ENCODE peak calls at places on chromosomes 1 and 21, in six cellular contexts. K, O, H, E, I and R are unnamed samples. For H3K36me3 and H3K4me1, the result is how much of the 10 kb centered on the place peaks cover.

GRCh38 chr1:229342902-229343587 is at the start of gene CCSAP:
- DNase-seq in I (peak), H (peak), E (no peak), O (no peak), K (no peak), R (peak)

GRCh38 chr1:154514066-154514553 is 11.9 kb upstream of the SHE start:
- DNase-seq in E (no peak), I (no peak), K (no peak), H (no peak), O (no peak), R (no peak)

GRCh38 chr1:160858127-160858909 is 4.4 kb downstream of the CD244 start:
- DNase-seq in K (no peak), I (no peak), H (no peak), E (no peak), O (no peak), R (no peak)

GRCh38 chr1:185610954-185611353 is 123.2 kb upstream of the HMCN1 start:
- DNase-seq in I (no peak), O (no peak), E (no peak), H (no peak), K (no peak), R (no peak)

GRCh38 chr1:3978196-3978927 is 78.3 kb upstream of the C1orf174 start:
- DNase-seq in I (no peak), K (no peak), O (no peak), E (no peak), H (no peak), R (no peak)

GRCh38 chr1:38991638-38992449 is 768 bp downstream of the AKIRIN1 start:
- DNase-seq in I (no peak), K (no peak), H (no peak), O (no peak), E (no peak), R (no peak)

GRCh38 chr1:205272541-205272940 is 44.8 kb downstream of the TMCC2 start:
- DNase-seq in K (no peak), I (no peak), O (no peak), H (no peak), E (no peak), R (no peak)

GRCh38 chr1:201461193-201461657 is 7.8 kb downstream of the PHLDA3 start:
- DNase-seq in E (no peak), I (no peak), K (peak), H (no peak), O (no peak), R (no peak)

GRCh38 chr1:3714284-3714741 is 37.9 kb upstream of the CCDC27 start:
- DNase-seq in H (no peak), K (no peak), I (no peak), O (no peak), E (no peak), R (no peak)

GRCh38 chr1:204941415-204942338 is 71.0 kb downstream of the NFASC start:
- DNase-seq in H (peak), E (peak), O (no peak), I (no peak), K (no peak), R (peak)

GRCh38 chr1:228393268-228393699 is 13.4 kb downstream of the TRIM11 start:
- DNase-seq in H (no peak), K (no peak), E (no peak), O (no peak), I (no peak), R (no peak)

GRCh38 chr1:167966050-167966449 is 29.2 kb upstream of the MPC2 start:
- DNase-seq in H (no peak), E (no peak), O (no peak), I (no peak), K (no peak), R (no peak)

GRCh38 chr1:226082959-226083302 is 20.4 kb downstream of the H3-3A start:
- DNase-seq in O (no peak), K (no peak), H (peak), E (no peak), I (no peak), R (no peak)

GRCh38 chr21:41966872-41967621 is 13.2 kb upstream of the C2CD2 start:
- DNase-seq in H (no peak), E (no peak), O (no peak), I (no peak), K (no peak), R (no peak)

GRCh38 chr1:85494957-85495266 is 30.0 kb upstream of the DDAH1 start:
- DNase-seq in O (no peak), I (no peak), E (no peak), H (no peak), K (peak), R (no peak)

GRCh38 chr1:226279498-226279897 is 29.5 kb downstream of the LIN9 start:
- DNase-seq in E (no peak), K (no peak), H (no peak), O (no peak), I (no peak), R (no peak)

GRCh38 chr1:67803380-67804279 is 29.6 kb downstream of the GNG12 start:
- DNase-seq in H (no peak), I (no peak), E (no peak), O (no peak), K (no peak), R (no peak)

GRCh38 chr1:102937401-102937800 is 170.9 kb downstream of the COL11A1 start:
- DNase-seq in K (no peak), E (no peak), H (no peak), O (no peak), I (no peak), R (no peak)

GRCh38 chr1:32364836-32365235 is 2.5 kb downstream of the TSSK3 start:
- DNase-seq in K (no peak), E (no peak), I (no peak), O (no peak), H (no peak), R (no peak)
- H3K36me3 ChIP-seq in K (under half), E (half or more), I (under half), O (under half), H (under half), R (under half)

GRCh38 chr1:108084866-108085477 is 115.2 kb downstream of the SLC25A24 start:
- DNase-seq in H (no peak), O (no peak), E (no peak), I (no peak), K (no peak), R (no peak)
- H3K4me1 ChIP-seq in H (under half), O (under half), E (under half), I (under half), K (under half), R (under half)

GRCh38 chr1:82373710-82374109 is 573.0 kb downstream of the ADGRL2 start:
- DNase-seq in O (no peak), E (no peak), H (no peak), I (no peak), K (no peak), R (no peak)
- H3K4me3 ChIP-seq in O (no peak), E (no peak), H (no peak), I (no peak), K (no peak), R (no peak)

GRCh38 chr1:84402501-84402900 is 4.2 kb downstream of the DNASE2B start:
- DNase-seq in K (no peak), H (no peak), E (no peak), I (no peak), O (no peak), R (no peak)

GRCh38 chr1:84403362-84403761 is 5.1 kb downstream of the DNASE2B start:
- DNase-seq in H (no peak), I (no peak), K (no peak), E (no peak), O (no peak), R (no peak)

GRCh38 chr1:84402060-84402459 is 3.8 kb downstream of the DNASE2B start:
- DNase-seq in H (no peak), K (no peak), I (no peak), O (no peak), E (no peak), R (no peak)

GRCh38 chr1:84401156-84401555 is 2.9 kb downstream of the DNASE2B start:
- DNase-seq in E (no peak), K (no peak), I (no peak), O (no peak), H (no peak), R (no peak)

DNA sequence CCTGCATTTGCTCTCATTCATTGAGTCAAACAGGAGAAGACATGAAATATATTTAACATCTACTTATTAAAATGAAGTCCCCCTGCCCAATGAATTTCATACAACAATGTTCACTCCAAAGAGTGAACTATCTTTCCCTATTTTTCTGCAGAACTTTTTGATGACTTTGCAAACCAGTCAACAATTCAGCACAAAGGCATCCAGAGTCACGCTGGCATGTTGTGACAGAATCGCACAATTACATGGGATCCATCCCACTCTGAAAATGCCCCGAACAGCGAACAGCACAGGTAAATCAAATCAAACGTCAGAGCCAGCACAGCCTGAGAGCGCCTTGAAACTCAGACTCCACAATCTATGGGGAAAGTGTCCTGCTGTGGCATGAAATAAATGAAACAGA is at the start of gene DNASE2B:
- DNase-seq in O (no peak), I (no peak), E (no peak), H (no peak), K (no peak), R (no peak)
- H3K36me3 ChIP-seq in O (under half), I (under half), E (under half), H (under half), K (under half), R (under half)

GRCh38 chr1:10679521-10680220 is 116.8 kb downstream of the CASZ1 start:
- DNase-seq in K (no peak), E (no peak), H (no peak), O (no peak), I (no peak), R (no peak)

GRCh38 chr1:10678852-10679251 is 117.6 kb downstream of the CASZ1 start:
- DNase-seq in I (no peak), O (no peak), K (no peak), H (no peak), E (no peak), R (no peak)

GRCh38 chr1:10676987-10677386 is 119.5 kb downstream of the CASZ1 start:
- DNase-seq in K (no peak), I (no peak), H (no peak), E (no peak), O (no peak), R (no peak)

GRCh38 chr1:10677508-10678364 is 118.7 kb downstream of the CASZ1 start:
- DNase-seq in K (no peak), I (no peak), H (no peak), E (no peak), O (no peak), R (no peak)

GRCh38 chr1:10678395-10678794 is 118.1 kb downstream of the CASZ1 start:
- DNase-seq in K (no peak), H (no peak), E (no peak), O (no peak), I (no peak), R (no peak)
- H3K4me1 ChIP-seq in K (under half), H (under half), E (under half), O (under half), I (under half), R (under half)

GRCh38 chr1:35807614-35808375 is at the start of gene AGO4:
- DNase-seq in K (no peak), E (peak), I (peak), O (no peak), H (no peak), R (peak)
- H3K4me3 ChIP-seq in K (peak), E (peak), I (peak), O (peak), H (peak), R (peak)

GRCh38 chr1:17627239-17628052 is 87.9 kb downstream of the ARHGEF10L start:
- DNase-seq in O (no peak), K (no peak), H (no peak), I (no peak), E (no peak), R (no peak)
- H3K36me3 ChIP-seq in O (under half), K (under half), H (under half), I (under half), E (under half), R (under half)